ENCODE peak calls at places on chromosomes 11 and 22, in eight cellular contexts. I, R, Z, E, L, C, F and D are unnamed samples.

GRCh38 chr11:60265373-60266214 is 14.9 kb upstream of the MS4A4A start:
- DNase-seq in I (no peak), R (no peak), Z (peak; percentile 66), E (peak; percentile 48), L (no peak), C (no peak), F (peak; percentile 64), D (peak; percentile 72)

GRCh38 chr11:63179446-63180068 is 35.5 kb upstream of the SLC22A24 start:
- DNase-seq in I (no peak), R (no peak), Z (no peak), E (no peak), L (no peak), C (no peak), F (no peak), D (no peak)

GRCh38 chr22:21646608-21647590 is 4.8 kb downstream of the SDF2L1 start:
- DNase-seq in I (no peak), R (peak; percentile 53), Z (peak; percentile 87), E (peak; percentile 86), L (peak; percentile 80), C (peak; percentile 85), F (peak; percentile 75), D (peak; percentile 83)

GRCh38 chr11:46520971-46521745 is 72.7 kb downstream of the AMBRA1 start:
- DNase-seq in I (no peak), R (no peak), Z (peak; percentile 48), E (peak; percentile 70), L (no peak), C (no peak), F (no peak), D (no peak)

GRCh38 chr11:16764888-16765287 is 26.4 kb downstream of the C11orf58 start:
- DNase-seq in I (no peak), R (no peak), Z (no peak), E (no peak), L (no peak), C (no peak), F (no peak), D (no peak)

GRCh38 chr11:92154611-92155010 is 70.0 kb upstream of the FAT3 start:
- DNase-seq in I (no peak), R (no peak), Z (no peak), E (no peak), L (no peak), C (no peak), F (no peak), D (no peak)

GRCh38 chr22:46661221-46661851 is 41.1 kb downstream of the GRAMD4 start:
- DNase-seq in I (no peak), R (no peak), Z (peak; percentile 91), E (peak; percentile 88), L (peak; percentile 58), C (no peak), F (no peak), D (no peak)

GRCh38 chr22:37757663-37758062 is 50.1 kb upstream of the GCAT start:
- DNase-seq in I (no peak), R (no peak), Z (no peak), E (no peak), L (no peak), C (no peak), F (no peak), D (no peak)

GRCh38 chr11:65591939-65592814 is 3.4 kb downstream of the KCNK7 start:
- DNase-seq in I (no peak), R (no peak), Z (no peak), E (peak; percentile 66), L (no peak), C (peak; percentile 76), F (peak; percentile 58), D (no peak)

GRCh38 chr11:69943506-69943905 is 124.3 kb upstream of the FGF3 start:
- DNase-seq in I (no peak), R (no peak), Z (no peak), E (no peak), L (no peak), C (no peak), F (no peak), D (no peak)

GRCh38 chr11:66467756-66468155 is 1.1 kb downstream of the PELI3 start:
- DNase-seq in I (no peak), R (no peak), Z (no peak), E (no peak), L (no peak), C (no peak), F (no peak), D (no peak)

GRCh38 chr11:75431533-75432525 is 1.2 kb downstream of the KLHL35 start:
- DNase-seq in I (no peak), R (no peak), Z (no peak), E (peak; percentile 48), L (no peak), C (no peak), F (peak; percentile 30), D (no peak)

GRCh38 chr11:61297741-61298140 is 2.6 kb upstream of the VWCE start:
- DNase-seq in I (peak; percentile 84), R (peak; percentile 56), Z (peak; percentile 96), E (peak; percentile 89), L (no peak), C (peak; percentile 78), F (no peak), D (no peak)

GRCh38 chr11:131867457-131868257 is 497.2 kb downstream of the NTM start:
- DNase-seq in I (peak; percentile 41), R (peak; percentile 75), Z (peak; percentile 2), E (peak; percentile 86), L (peak; percentile 82), C (peak; percentile 84), F (peak; percentile 82), D (peak; percentile 94)

GRCh38 chr11:36109850-36110606 is 166.2 kb downstream of the LDLRAD3 start:
- DNase-seq in I (no peak), R (no peak), Z (no peak), E (no peak), L (no peak), C (no peak), F (no peak), D (no peak)

GRCh38 chr22:36641902-36642640 is 61.5 kb downstream of the CACNG2 start:
- DNase-seq in I (no peak), R (no peak), Z (peak; percentile 85), E (peak; percentile 94), L (no peak), C (no peak), F (no peak), D (no peak)

GRCh38 chr11:90531001-90531400 is 308.2 kb upstream of the CHORDC1 start:
- DNase-seq in I (no peak), R (no peak), Z (no peak), E (no peak), L (no peak), C (no peak), F (no peak), D (no peak)

GRCh38 chr11:12494699-12495098 is 117.3 kb downstream of the PARVA start:
- DNase-seq in I (no peak), R (no peak), Z (peak; percentile 18), E (peak; percentile 27), L (no peak), C (no peak), F (no peak), D (no peak)

GRCh38 chr11:128467041-128467440 is 120.3 kb downstream of the ETS1 start:
- DNase-seq in I (no peak), R (no peak), Z (no peak), E (no peak), L (no peak), C (no peak), F (no peak), D (no peak)

GRCh38 chr22:50507421-50507990 is at the start of gene LMF2:
- DNase-seq in I (no peak), R (no peak), Z (no peak), E (peak; percentile 87), L (peak; percentile 80), C (peak; percentile 94), F (peak; percentile 96), D (no peak)

GRCh38 chr11:94933225-94934130 is 39.9 kb downstream of the CWC15 start:
- DNase-seq in I (peak; percentile 64), R (peak; percentile 90), Z (no peak), E (peak; percentile 9), L (no peak), C (peak; percentile 79), F (no peak), D (no peak)

GRCh38 chr11:64048042-64048854 is 12.5 kb downstream of the FLRT1 start:
- DNase-seq in I (no peak), R (no peak), Z (no peak), E (no peak), L (peak; percentile 86), C (peak; percentile 84), F (no peak), D (no peak)

GRCh38 chr11:62664405-62665074 is 470 bp downstream of the C11orf98 start:
- DNase-seq in I (no peak), R (peak; percentile 66), Z (peak; percentile 65), E (peak; percentile 81), L (no peak), C (peak; percentile 79), F (no peak), D (peak; percentile 86)

GRCh38 chr11:32775908-32776307 is 18.6 kb downstream of the CCDC73 start:
- DNase-seq in I (no peak), R (no peak), Z (no peak), E (no peak), L (no peak), C (no peak), F (no peak), D (no peak)

GRCh38 chr11:32366671-32367070 is 68.7 kb downstream of the WT1 start:
- DNase-seq in I (no peak), R (no peak), Z (no peak), E (no peak), L (no peak), C (no peak), F (no peak), D (no peak)

GRCh38 chr22:20080445-20080775 is 369 bp downstream of the DGCR8 start:
- DNase-seq in I (no peak), R (no peak), Z (peak; percentile 51), E (peak; percentile 52), L (no peak), C (peak; percentile 84), F (peak; percentile 65), D (peak; percentile 44)

GRCh38 chr11:47161134-47161854 is 15.4 kb downstream of the ARFGAP2 start:
- DNase-seq in I (no peak), R (peak; percentile 17), Z (peak; percentile 73), E (peak; percentile 65), L (peak; percentile 69), C (peak; percentile 81), F (peak; percentile 74), D (peak; percentile 89)

GRCh38 chr22:48675141-48675827 is 1152.4 kb downstream of the BRD1 start:
- DNase-seq in I (no peak), R (no peak), Z (no peak), E (no peak), L (no peak), C (no peak), F (no peak), D (no peak)

GRCh38 chr11:11463397-11463796 is 110.3 kb upstream of the CSNK2A3 start:
- DNase-seq in I (no peak), R (no peak), Z (no peak), E (no peak), L (no peak), C (no peak), F (no peak), D (no peak)

GRCh38 chr11:70467196-70468085 is 69.1 kb downstream of the CTTN start:
- DNase-seq in I (no peak), R (peak; percentile 19), Z (peak; percentile 64), E (peak; percentile 54), L (peak; percentile 84), C (no peak), F (peak; percentile 76), D (peak; percentile 73)

GRCh38 chr11:118488480-118489109 is 38.7 kb upstream of the TTC36 start:
- DNase-seq in I (peak; percentile 58), R (peak; percentile 9), Z (peak; percentile 78), E (peak; percentile 83), L (peak; percentile 64), C (peak; percentile 74), F (peak; percentile 75), D (peak; percentile 84)

GRCh38 chr22:47098554-47098953 is 336.1 kb downstream of the TBC1D22A start:
- DNase-seq in I (no peak), R (no peak), Z (no peak), E (no peak), L (no peak), C (no peak), F (no peak), D (no peak)